ENCODE peak calls at places on chromosomes 1 and 21, in four cellular contexts. S, A, J and T are unnamed samples.
A peak's percentile ranks its signal among the peaks of the same experiment; 100 is the strongest.

GRCh38 chr1:24743404-24744211 is 1.6 kb upstream of the CLIC4 start:
- DNase-seq in S (peak; percentile 73), J (no peak), A (peak; percentile 70), T (no peak)

GRCh38 chr1:218475699-218476098 is 130.6 kb downstream of the TGFB2 start:
- DNase-seq in J (no peak), A (no peak), S (no peak), T (no peak)

GRCh38 chr1:72282690-72283203 is 408 bp upstream of the NEGR1 start:
- DNase-seq in S (peak; percentile 92), J (peak; percentile 48), A (peak; percentile 91), T (peak; percentile 96)

GRCh38 chr21:29145354-29145782 is 14.9 kb downstream of the MAP3K7CL start:
- DNase-seq in A (peak; percentile 93), S (peak; percentile 26), J (no peak), T (peak; percentile 99)

GRCh38 chr1:17021896-17022295 is 10.2 kb upstream of the ATP13A2 start:
- DNase-seq in S (no peak), J (no peak), A (no peak), T (no peak)

GRCh38 chr1:179105393-179105792 is 23.5 kb downstream of the TOR3A start:
- DNase-seq in S (peak; percentile 59), A (no peak), J (no peak), T (no peak)

GRCh38 chr1:210783925-210784324 is 350.0 kb downstream of the KCNH1 start:
- DNase-seq in A (no peak), S (no peak), J (no peak), T (no peak)

GRCh38 chr1:182147136-182147815 is 85.8 kb upstream of the ZNF648 start:
- DNase-seq in A (peak; percentile 2), J (no peak), S (no peak), T (peak; percentile 40)

GRCh38 chr21:32771134-32771523 is 426 bp downstream of the PAXBP1 start:
- DNase-seq in A (peak; percentile 58), S (peak; percentile 84), J (peak; percentile 26), T (peak; percentile 45)